ENCODE peak calls at places on chromosomes 6 and 20, in five cellular contexts. J, R, C, S and Q are unnamed samples.

GRCh38 chr6:154514481-154514880 is 4.0 kb upstream of the CNKSR3 start:
- DNase-seq in J (no peak), R (no peak), C (no peak), S (no peak), Q (no peak)

GRCh38 chr6:125041740-125042459 is 79.7 kb downstream of the RNF217 start:
- DNase-seq in J (no peak), R (no peak), C (no peak), S (no peak), Q (no peak)

GRCh38 chr20:38893485-38894090 is 32.6 kb upstream of the FAM83D start:
- DNase-seq in J (peak), R (peak), C (peak), S (peak), Q (peak)

GRCh38 chr6:78347191-78347916 is 520.0 kb upstream of the IRAK1BP1 start:
- DNase-seq in J (no peak), R (no peak), C (no peak), S (no peak), Q (no peak)

GRCh38 chr6:28537065-28537464 is 11.4 kb downstream of the GPX5 start:
- DNase-seq in J (no peak), R (no peak), C (no peak), S (no peak), Q (no peak)

GRCh38 chr6:135182120-135182992 is 1.2 kb downstream of the MYB start:
- DNase-seq in J (no peak), R (no peak), C (peak), S (peak), Q (no peak)

GRCh38 chr20:58054744-58055373 is 173.6 kb downstream of the ANKRD60 start:
- DNase-seq in J (no peak), R (no peak), C (no peak), S (no peak), Q (peak)

GRCh38 chr20:8361008-8361652 is 229.1 kb downstream of the PLCB1 start:
- DNase-seq in J (no peak), R (peak), C (peak), S (no peak), Q (no peak)

GRCh38 chr20:31674895-31675827 is 37.4 kb downstream of the COX4I2 start:
- DNase-seq in J (no peak), R (no peak), C (no peak), S (peak), Q (no peak)

GRCh38 chr20:23257848-23258746 is 92.5 kb upstream of the NXT1 start:
- DNase-seq in J (no peak), R (no peak), C (no peak), S (no peak), Q (peak)

GRCh38 chr6:37977715-37978114 is 158.2 kb downstream of the ZFAND3 start:
- DNase-seq in J (no peak), R (no peak), C (no peak), S (no peak), Q (no peak)

GRCh38 chr6:135675862-135676261 is 175.6 kb upstream of the PDE7B start:
- DNase-seq in J (peak), R (peak), C (peak), S (peak), Q (no peak)

GRCh38 chr6:30806581-30807183 is 62.3 kb upstream of the IER3 start:
- DNase-seq in J (no peak), R (no peak), C (peak), S (no peak), Q (no peak)

GRCh38 chr6:165008971-165009370 is 300.4 kb downstream of the C6orf118 start:
- DNase-seq in J (no peak), R (no peak), C (no peak), S (no peak), Q (no peak)

GRCh38 chr6:32581275-32582095 is 8.2 kb downstream of the HLA-DRB1 start:
- DNase-seq in J (no peak), R (no peak), C (no peak), S (no peak), Q (no peak)

GRCh38 chr6:7145269-7146078 is 37.7 kb downstream of the RREB1 start:
- DNase-seq in J (no peak), R (no peak), C (no peak), S (no peak), Q (no peak)

GRCh38 chr6:151339369-151339768 is 52.0 kb downstream of the ZBTB2 start:
- DNase-seq in J (no peak), R (no peak), C (no peak), S (peak), Q (no peak)

GRCh38 chr6:39550191-39550590 is 175.0 kb downstream of the KIF6 start:
- DNase-seq in J (no peak), R (no peak), C (no peak), S (no peak), Q (no peak)

GRCh38 chr6:4397307-4397706 is 261.9 kb upstream of the ECI2 start:
- DNase-seq in J (no peak), R (no peak), C (no peak), S (no peak), Q (no peak)

GRCh38 chr6:166440106-166440505 is 57.4 kb upstream of the MPC1 start:
- DNase-seq in J (no peak), R (no peak), C (no peak), S (no peak), Q (no peak)

GRCh38 chr6:170454512-170455285 is 98.4 kb downstream of the PSMB1 start:
- DNase-seq in J (no peak), R (no peak), C (no peak), S (no peak), Q (no peak)

GRCh38 chr6:215335-216034 is 76.8 kb upstream of the DUSP22 start:
- DNase-seq in J (no peak), R (peak), C (no peak), S (no peak), Q (no peak)

GRCh38 chr20:33790571-33790970 is 20.6 kb upstream of the CHMP4B start:
- DNase-seq in J (no peak), R (no peak), C (no peak), S (no peak), Q (no peak)

GRCh38 chr6:163200299-163201093 is 214.0 kb upstream of the QKI start:
- DNase-seq in J (no peak), R (no peak), C (no peak), S (no peak), Q (no peak)

GRCh38 chr6:166464418-166465400 is 82.0 kb upstream of the MPC1 start:
- DNase-seq in J (no peak), R (no peak), C (no peak), S (no peak), Q (no peak)

GRCh38 chr6:119323478-119323877 is 26.1 kb downstream of the MAN1A1 start:
- DNase-seq in J (no peak), R (no peak), C (no peak), S (no peak), Q (no peak)

GRCh38 chr6:118985123-118985830 is 50.3 kb upstream of the MCM9 start:
- DNase-seq in J (no peak), R (no peak), C (no peak), S (no peak), Q (no peak)

GRCh38 chr20:3248167-3248992 is 9.4 kb upstream of the SLC4A11 start:
- DNase-seq in J (no peak), R (no peak), C (no peak), S (peak), Q (no peak)

GRCh38 chr20:42610070-42610469 is 579.6 kb downstream of the PTPRT start:
- DNase-seq in J (no peak), R (no peak), C (no peak), S (no peak), Q (no peak)

GRCh38 chr6:125104425-125104824 is 49.1 kb upstream of the TPD52L1 start:
- DNase-seq in J (no peak), R (no peak), C (no peak), S (peak), Q (no peak)

GRCh38 chr20:62961310-62961783 is 8.8 kb downstream of the SLC17A9 start:
- DNase-seq in J (no peak), R (no peak), C (no peak), S (no peak), Q (no peak)

GRCh38 chr6:134351615-134352474 is 33.9 kb upstream of the SGK1 start:
- DNase-seq in J (no peak), R (no peak), C (no peak), S (no peak), Q (peak)

GRCh38 chr20:38663660-38664059 is 60.6 kb upstream of the SLC32A1 start:
- DNase-seq in J (no peak), R (no peak), C (no peak), S (no peak), Q (no peak)

GRCh38 chr6:100267721-100268123 is 197.0 kb downstream of the SIM1 start:
- DNase-seq in J (no peak), R (no peak), C (no peak), S (no peak), Q (no peak)

GRCh38 chr6:115004982-115005381 is 662.2 kb upstream of the HS3ST5 start:
- DNase-seq in J (no peak), R (no peak), C (no peak), S (no peak), Q (no peak)

GRCh38 chr6:149716181-149716580 is 1.7 kb downstream of the LATS1 start:
- DNase-seq in J (no peak), R (no peak), C (no peak), S (no peak), Q (no peak)

DNA sequence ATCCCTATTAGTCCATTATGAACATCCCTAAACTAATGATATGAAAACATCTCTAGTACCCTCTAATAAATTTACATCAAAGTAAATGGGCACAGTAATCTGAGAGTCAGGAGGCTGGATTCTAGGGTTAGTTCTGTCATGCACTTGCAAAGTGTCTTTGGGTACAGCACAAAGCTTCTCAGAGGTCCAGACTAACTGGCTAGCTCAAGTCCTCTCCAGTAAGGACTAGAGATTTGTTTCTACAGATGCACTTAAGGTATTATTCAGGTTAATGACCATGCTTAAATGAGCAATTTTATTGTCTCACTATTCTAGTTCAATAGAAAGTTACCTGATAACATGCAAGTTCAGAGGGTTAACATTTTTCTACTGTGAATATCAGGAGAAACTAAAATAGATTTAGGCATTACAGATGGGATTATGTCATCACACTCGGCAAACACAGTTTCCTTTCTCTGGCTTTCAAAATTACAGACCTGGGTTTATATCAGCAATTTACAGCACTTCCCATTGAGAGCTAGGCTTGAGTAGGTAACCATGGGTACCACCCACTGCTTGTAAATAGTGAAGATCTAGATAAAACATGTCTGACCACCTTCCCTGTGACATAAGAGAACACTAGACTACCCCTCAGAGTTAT is 402.9 kb upstream of the RUNX2 start:
- DNase-seq in J (peak), R (peak), C (peak), S (peak), Q (no peak)
- TF ChIP-seq KDM1A in J (no peak), R (no peak), C (no peak), S (no peak), Q (no peak)

GRCh38 chr6:144063744-144064401 is 31.5 kb downstream of the SF3B5 start:
- DNase-seq in J (peak), R (peak), C (peak), S (peak), Q (peak)
- TF ChIP-seq KDM1A in J (no peak), R (no peak), C (no peak), S (no peak), Q (no peak)

GRCh38 chr6:33725222-33725621 is 13.7 kb upstream of the UQCC2 start:
- DNase-seq in J (no peak), R (no peak), C (no peak), S (no peak), Q (no peak)

GRCh38 chr6:33724281-33725023 is 13.0 kb upstream of the UQCC2 start:
- DNase-seq in J (no peak), R (no peak), C (no peak), S (no peak), Q (no peak)

GRCh38 chr6:33722103-33722646 is 10.7 kb upstream of the UQCC2 start:
- DNase-seq in J (no peak), R (no peak), C (no peak), S (no peak), Q (no peak)

GRCh38 chr6:33721529-33721928 is 10.0 kb upstream of the UQCC2 start:
- DNase-seq in J (no peak), R (no peak), C (no peak), S (no peak), Q (no peak)

DNA sequence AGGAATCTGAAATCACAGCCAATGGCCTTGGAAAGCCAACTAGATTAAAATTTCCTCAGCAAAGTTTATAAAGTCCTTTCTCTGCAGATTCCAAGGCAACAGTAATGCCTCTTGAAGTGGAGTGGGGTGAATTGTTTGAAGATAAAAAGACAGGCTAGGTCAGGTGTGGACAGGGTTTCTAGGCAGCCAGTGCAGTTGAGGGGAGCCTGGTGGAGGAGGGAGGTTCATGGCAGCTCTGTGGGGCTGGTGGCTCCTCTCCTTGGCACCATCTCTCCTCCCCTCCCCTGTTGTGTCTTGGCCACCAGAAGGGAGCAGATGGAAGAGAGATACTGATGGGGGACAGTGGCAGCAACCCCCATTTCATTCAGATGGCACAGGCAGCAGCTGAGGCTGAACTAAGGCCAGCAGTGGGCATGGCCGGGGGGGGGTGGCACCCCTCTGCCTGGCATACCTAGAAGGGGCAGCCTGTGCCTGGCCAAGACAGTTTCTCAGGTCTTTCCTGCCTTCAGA is 12.1 kb upstream of the UQCC2 start:
- DNase-seq in J (no peak), R (no peak), C (no peak), S (no peak), Q (no peak)
- TF ChIP-seq KDM1A in J (no peak), R (no peak), C (no peak), S (no peak), Q (no peak)

GRCh38 chr6:160733045-160733646 is 31.1 kb downstream of the PLG start:
- DNase-seq in J (peak), R (no peak), C (peak), S (peak), Q (no peak)
- TF ChIP-seq KDM1A in J (no peak), R (no peak), C (no peak), S (no peak), Q (no peak)

GRCh38 chr6:45421700-45422540 is 44.2 kb upstream of the SUPT3H start:
- DNase-seq in J (peak), R (no peak), C (peak), S (peak), Q (no peak)

GRCh38 chr6:45420909-45421699 is 43.4 kb upstream of the SUPT3H start:
- DNase-seq in J (no peak), R (no peak), C (no peak), S (no peak), Q (no peak)

GRCh38 chr6:45417461-45417860 is 39.7 kb upstream of the SUPT3H start:
- DNase-seq in J (no peak), R (no peak), C (no peak), S (no peak), Q (no peak)

GRCh38 chr6:45420083-45420908 is 42.6 kb upstream of the SUPT3H start:
- DNase-seq in J (no peak), R (no peak), C (no peak), S (no peak), Q (no peak)

DNA sequence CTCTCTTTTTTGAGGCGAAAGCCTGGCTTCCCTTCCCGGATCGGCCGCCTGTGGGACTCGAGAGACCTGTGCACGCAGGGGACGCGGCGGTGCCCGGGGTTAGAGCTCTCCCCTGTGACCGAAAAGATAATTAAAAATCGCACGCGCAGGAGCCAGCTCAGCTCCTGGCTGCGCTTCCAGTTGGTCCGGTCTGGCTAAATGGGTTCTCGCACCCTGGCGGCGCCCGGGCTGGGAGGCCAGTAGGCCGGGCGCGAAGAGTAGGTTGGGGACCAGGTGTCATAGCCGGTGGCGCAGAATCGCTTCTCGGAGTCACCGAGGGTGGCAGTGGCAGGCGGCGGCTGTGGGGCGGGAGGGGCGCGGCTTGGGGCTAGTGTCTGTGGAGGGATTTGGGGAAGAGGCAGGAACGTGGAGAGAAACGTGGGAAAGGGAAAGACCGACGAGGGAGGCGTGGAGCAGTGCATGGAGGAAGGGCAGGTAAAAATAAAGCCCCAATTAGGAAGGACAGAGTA is 41.9 kb upstream of the SUPT3H start:
- DNase-seq in J (peak), R (no peak), C (peak), S (peak), Q (peak)
- TF ChIP-seq KDM1A in J (no peak), R (no peak), C (no peak), S (no peak), Q (no peak)

DNA sequence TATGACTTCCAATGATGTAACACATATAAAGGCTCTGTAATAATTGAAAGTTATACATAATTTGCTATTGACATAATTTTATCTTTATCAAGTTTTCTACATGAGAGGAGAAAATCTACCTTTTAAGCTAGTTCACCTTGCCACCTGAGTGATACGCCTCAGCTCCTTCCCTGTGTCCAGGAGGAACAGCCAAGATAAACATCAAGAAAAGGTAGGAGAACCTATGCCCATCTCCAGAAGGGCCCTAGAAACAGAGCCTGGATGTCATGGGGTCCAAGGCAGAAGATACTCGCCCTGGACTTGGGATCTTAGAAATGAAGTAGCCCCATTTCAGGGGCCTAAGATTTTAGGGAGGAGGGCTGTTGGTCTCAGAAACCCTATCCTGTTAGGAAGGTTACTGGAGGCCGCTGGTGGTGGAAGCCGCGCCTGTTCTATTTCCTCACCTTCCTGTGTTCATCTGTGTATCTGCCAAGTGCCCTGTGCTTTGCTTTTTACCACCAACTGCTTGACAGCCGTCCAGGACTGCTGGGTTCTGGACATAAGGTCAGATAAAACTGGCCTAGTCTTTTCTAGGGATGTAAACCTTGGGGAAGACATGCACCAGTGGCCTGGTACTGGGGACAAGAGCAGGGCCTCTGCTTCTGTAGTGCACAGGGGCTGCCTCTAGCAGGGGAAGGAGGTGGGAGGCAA is 178.5 kb downstream of the ARID1B start:
- DNase-seq in J (no peak), R (no peak), C (no peak), S (no peak), Q (no peak)
- TF ChIP-seq KDM1A in J (no peak), R (no peak), C (no peak), S (no peak), Q (no peak)

GRCh38 chr6:24313477-24314141 is 44.2 kb downstream of the DCDC2 start:
- DNase-seq in J (peak), R (no peak), C (peak), S (no peak), Q (no peak)
- TF ChIP-seq KDM1A in J (no peak), R (no peak), C (no peak), S (no peak), Q (peak)

GRCh38 chr6:69276204-69276603 is 520.6 kb downstream of the LMBRD1 start:
- DNase-seq in J (no peak), R (no peak), C (no peak), S (no peak), Q (no peak)
- TF ChIP-seq KDM1A in J (no peak), R (no peak), C (no peak), S (no peak), Q (no peak)

DNA sequence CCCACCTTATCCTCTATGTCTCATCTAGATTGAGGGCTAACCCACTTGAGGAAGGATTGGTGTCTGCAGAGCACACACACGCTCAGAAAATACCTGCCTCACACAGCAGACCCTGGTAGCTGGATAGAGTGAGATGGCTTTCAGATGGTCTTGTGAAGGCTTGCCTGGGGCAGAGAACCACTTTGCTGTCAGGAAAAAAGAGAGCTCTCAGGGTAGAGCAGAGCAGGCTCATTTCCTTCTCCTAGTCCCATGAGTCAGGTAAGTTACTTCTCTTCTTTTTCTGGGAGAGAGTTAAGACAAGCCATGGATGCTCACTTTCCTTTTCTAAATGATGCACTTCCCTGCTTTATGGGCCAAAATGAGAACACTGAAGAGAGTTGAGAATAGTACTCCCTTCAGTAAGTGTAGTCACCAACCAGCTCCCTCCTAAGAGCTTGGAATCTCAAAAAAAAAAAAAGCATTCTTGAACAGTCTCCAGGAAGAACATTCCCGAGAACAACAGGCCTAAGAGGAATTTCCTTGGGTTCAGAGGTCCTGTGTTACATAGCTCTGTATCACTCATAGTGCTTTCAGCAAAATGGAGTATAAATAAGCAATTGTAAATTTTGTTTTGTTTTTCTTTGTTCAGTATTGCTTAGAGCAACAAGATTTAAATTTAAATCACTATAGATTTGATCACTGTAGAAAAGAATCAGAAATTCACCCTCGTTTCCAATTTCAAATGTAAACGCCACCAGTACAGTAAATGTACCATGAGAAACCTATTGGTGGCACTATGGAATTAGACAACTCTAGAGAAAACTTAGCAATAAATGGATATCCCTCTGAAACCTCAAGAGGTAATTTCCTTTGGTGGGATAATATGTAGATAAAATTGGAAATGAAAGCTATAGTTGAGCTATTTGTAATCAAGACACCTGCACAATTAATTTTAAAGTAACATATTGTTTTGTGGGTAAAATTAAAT is 530.3 kb downstream of the RFPL4B start:
- DNase-seq in J (no peak), R (no peak), C (peak), S (no peak), Q (no peak)
- TF ChIP-seq KDM1A in J (no peak), R (no peak), C (no peak), S (no peak), Q (no peak)